ENCODE peak calls at places on chromosomes 4 and X, in ten cellular contexts. One of them, this sample, is unnamed.
A peak's percentile ranks its signal among the peaks of the same experiment; 100 is the strongest.

GRCh38 chrX:42530027-42530426 is 247.9 kb downstream of the PPP1R2C start:
- DNase-seq in GM12878: no peak
- DNase-seq in stomach: no peak
- DNase-seq in PC-3: peak; percentile 25
- DNase-seq in aorta: no peak
- DNase-seq in GM06990: no peak
- DNase-seq in spleen: no peak
- DNase-seq in adrenal gland: no peak
- DNase-seq in transverse colon: no peak
- DNase-seq in IMR-90: peak; percentile 28
- DNase-seq in this sample: peak; percentile 14

GRCh38 chr4:1177274-1178141 is 5.1 kb upstream of the SPON2 start:
- DNase-seq in PC-3: peak; percentile 7
- DNase-seq in stomach: peak; percentile 66
- DNase-seq in transverse colon: peak; percentile 67
- DNase-seq in aorta: no peak
- DNase-seq in spleen: peak; percentile 75
- DNase-seq in adrenal gland: no peak
- DNase-seq in IMR-90: no peak
- DNase-seq in GM12878: no peak
- DNase-seq in GM06990: no peak
- DNase-seq in this sample: peak; percentile 78

GRCh38 chr4:125191252-125191651 is 123.5 kb upstream of the FAT4 start:
- DNase-seq in transverse colon: no peak
- DNase-seq in PC-3: peak; percentile 31
- DNase-seq in aorta: no peak
- DNase-seq in GM06990: no peak
- DNase-seq in stomach: no peak
- DNase-seq in spleen: no peak
- DNase-seq in IMR-90: peak; percentile 93
- DNase-seq in GM12878: no peak
- DNase-seq in adrenal gland: no peak
- DNase-seq in this sample: no peak

GRCh38 chr4:156956947-156957346 is 14.7 kb downstream of the PDGFC start:
- DNase-seq in GM12878: no peak
- DNase-seq in GM06990: no peak
- DNase-seq in spleen: no peak
- DNase-seq in PC-3: no peak
- DNase-seq in IMR-90: no peak
- DNase-seq in adrenal gland: no peak
- DNase-seq in aorta: no peak
- DNase-seq in stomach: no peak
- DNase-seq in transverse colon: no peak
- DNase-seq in this sample: no peak

GRCh38 chr4:53601251-53601764 is 10.0 kb upstream of the LNX1 start:
- DNase-seq in spleen: no peak
- DNase-seq in aorta: no peak
- DNase-seq in transverse colon: peak; percentile 29
- DNase-seq in GM12878: no peak
- DNase-seq in stomach: no peak
- DNase-seq in PC-3: peak; percentile 46
- DNase-seq in GM06990: peak; percentile 45
- DNase-seq in adrenal gland: peak; percentile 18
- DNase-seq in IMR-90: no peak
- DNase-seq in this sample: peak; percentile 59

GRCh38 chr4:24583451-24584174 is 741 bp downstream of the DHX15 start:
- DNase-seq in spleen: peak; percentile 93
- DNase-seq in IMR-90: peak; percentile 37
- DNase-seq in GM12878: no peak
- DNase-seq in PC-3: peak; percentile 41
- DNase-seq in stomach: peak; percentile 46
- DNase-seq in aorta: peak; percentile 86
- DNase-seq in adrenal gland: peak; percentile 52
- DNase-seq in GM06990: peak; percentile 59
- DNase-seq in transverse colon: peak; percentile 54
- DNase-seq in this sample: peak; percentile 76

GRCh38 chr4:25358515-25359275 is 18.4 kb upstream of the ANAPC4 start:
- DNase-seq in transverse colon: peak; percentile 38
- DNase-seq in stomach: peak; percentile 92
- DNase-seq in GM06990: no peak
- DNase-seq in aorta: no peak
- DNase-seq in IMR-90: no peak
- DNase-seq in PC-3: peak; percentile 56
- DNase-seq in GM12878: no peak
- DNase-seq in spleen: no peak
- DNase-seq in adrenal gland: no peak
- DNase-seq in this sample: no peak

GRCh38 chr4:27638163-27638915 is 777.7 kb downstream of the STIM2 start:
- DNase-seq in GM12878: no peak
- DNase-seq in transverse colon: no peak
- DNase-seq in spleen: no peak
- DNase-seq in aorta: no peak
- DNase-seq in IMR-90: no peak
- DNase-seq in PC-3: peak; percentile 37
- DNase-seq in stomach: no peak
- DNase-seq in adrenal gland: no peak
- DNase-seq in GM06990: no peak
- DNase-seq in this sample: no peak

GRCh38 chr4:140343303-140343702 is 30.1 kb upstream of the SCOC start:
- DNase-seq in GM12878: no peak
- DNase-seq in stomach: peak; percentile 91
- DNase-seq in IMR-90: no peak
- DNase-seq in PC-3: peak; percentile 33
- DNase-seq in GM06990: no peak
- DNase-seq in transverse colon: peak; percentile 89
- DNase-seq in adrenal gland: peak; percentile 34
- DNase-seq in aorta: no peak
- DNase-seq in spleen: no peak
- DNase-seq in this sample: no peak

GRCh38 chr4:80393246-80393969 is 57.9 kb downstream of the CFAP299 start:
- DNase-seq in transverse colon: no peak
- DNase-seq in stomach: no peak
- DNase-seq in IMR-90: peak; percentile 94
- DNase-seq in aorta: no peak
- DNase-seq in spleen: no peak
- DNase-seq in adrenal gland: no peak
- DNase-seq in GM12878: no peak
- DNase-seq in GM06990: no peak
- DNase-seq in PC-3: peak; percentile 74
- DNase-seq in this sample: peak; percentile 51

GRCh38 chrX:40012039-40012799 is 85.5 kb downstream of the BCOR start:
- DNase-seq in transverse colon: peak; percentile 26
- DNase-seq in spleen: peak; percentile 77
- DNase-seq in stomach: peak; percentile 45
- DNase-seq in adrenal gland: peak; percentile 32
- DNase-seq in GM12878: no peak
- DNase-seq in PC-3: peak; percentile 70
- DNase-seq in IMR-90: peak; percentile 71
- DNase-seq in aorta: peak; percentile 83
- DNase-seq in GM06990: no peak
- DNase-seq in this sample: no peak

GRCh38 chrX:39261446-39262147 is 460.3 kb downstream of the MID1IP1 start:
- DNase-seq in transverse colon: no peak
- DNase-seq in stomach: no peak
- DNase-seq in IMR-90: no peak
- DNase-seq in PC-3: peak; percentile 32
- DNase-seq in GM06990: no peak
- DNase-seq in GM12878: no peak
- DNase-seq in spleen: no peak
- DNase-seq in adrenal gland: no peak
- DNase-seq in aorta: no peak
- DNase-seq in this sample: peak; percentile 77

GRCh38 chr4:46937493-46937892 is 28.4 kb upstream of the COX7B2 start:
- DNase-seq in GM06990: no peak
- DNase-seq in stomach: no peak
- DNase-seq in aorta: no peak
- DNase-seq in spleen: no peak
- DNase-seq in PC-3: peak; percentile 21
- DNase-seq in adrenal gland: no peak
- DNase-seq in IMR-90: no peak
- DNase-seq in GM12878: no peak
- DNase-seq in transverse colon: no peak
- DNase-seq in this sample: no peak

GRCh38 chr4:164221631-164222030 is 532.3 kb upstream of the SMIM31 start:
- DNase-seq in aorta: no peak
- DNase-seq in PC-3: peak; percentile 66
- DNase-seq in GM06990: no peak
- DNase-seq in GM12878: no peak
- DNase-seq in IMR-90: no peak
- DNase-seq in adrenal gland: no peak
- DNase-seq in stomach: no peak
- DNase-seq in transverse colon: no peak
- DNase-seq in spleen: no peak
- DNase-seq in this sample: peak; percentile 62

GRCh38 chr4:8699479-8700145 is 107.0 kb downstream of the CPZ start:
- DNase-seq in PC-3: no peak
- DNase-seq in GM12878: no peak
- DNase-seq in IMR-90: no peak
- DNase-seq in transverse colon: peak; percentile 5
- DNase-seq in stomach: peak; percentile 20
- DNase-seq in aorta: no peak
- DNase-seq in adrenal gland: no peak
- DNase-seq in spleen: peak; percentile 73
- DNase-seq in GM06990: no peak
- DNase-seq in this sample: no peak

DNA sequence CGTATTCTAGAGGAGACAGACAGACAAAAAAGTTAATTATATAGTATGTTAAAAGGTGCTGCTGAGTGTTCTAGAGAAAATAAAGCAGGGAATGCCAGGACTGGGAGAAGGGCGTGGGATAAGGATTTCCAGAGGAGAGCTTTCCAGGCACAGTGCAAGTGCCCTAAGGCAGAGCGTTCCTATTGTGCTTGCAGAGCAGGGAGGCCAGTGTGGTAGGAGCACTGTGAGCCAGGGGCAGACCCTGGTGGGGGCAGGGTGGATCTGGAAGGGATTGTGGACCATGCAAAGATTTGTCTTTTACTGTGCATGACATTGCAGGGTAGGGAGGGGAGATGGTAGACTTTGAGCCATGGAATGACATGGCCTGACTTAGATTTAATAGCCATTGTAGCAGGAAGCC is 25.8 kb downstream of the EXOC1 start:
- DNase-seq in spleen: no peak
- DNase-seq in aorta: no peak
- DNase-seq in PC-3: no peak
- DNase-seq in adrenal gland: no peak
- DNase-seq in GM06990: no peak
- DNase-seq in IMR-90: no peak
- DNase-seq in GM12878: no peak
- DNase-seq in transverse colon: no peak
- DNase-seq in stomach: no peak
- DNase-seq in this sample: no peak
- H3K36me3 ChIP-seq in spleen: peaks cover 88% of the 10 kb centered on the region
- H3K36me3 ChIP-seq in aorta: peaks cover 3% of the 10 kb centered on the region
- H3K36me3 ChIP-seq in PC-3: peaks cover 37% of the 10 kb centered on the region
- H3K36me3 ChIP-seq in adrenal gland: no peaks in the 10 kb centered on the region
- H3K36me3 ChIP-seq in GM06990: peaks cover 5% of the 10 kb centered on the region
- H3K36me3 ChIP-seq in IMR-90: peaks cover 20% of the 10 kb centered on the region
- H3K36me3 ChIP-seq in GM12878: peaks cover 11% of the 10 kb centered on the region
- H3K36me3 ChIP-seq in transverse colon: no peaks in the 10 kb centered on the region
- H3K36me3 ChIP-seq in stomach: peaks cover 75% of the 10 kb centered on the region
- H3K36me3 ChIP-seq in this sample: peaks cover 22% of the 10 kb centered on the region

GRCh38 chrX:31265383-31265782 is 193.5 kb upstream of the FTHL17 start:
- DNase-seq in transverse colon: no peak
- DNase-seq in PC-3: no peak
- DNase-seq in spleen: no peak
- DNase-seq in GM12878: no peak
- DNase-seq in GM06990: no peak
- DNase-seq in stomach: no peak
- DNase-seq in IMR-90: no peak
- DNase-seq in adrenal gland: no peak
- DNase-seq in aorta: no peak
- DNase-seq in this sample: no peak
- H3K4me3 ChIP-seq in transverse colon: peak overlapping the region; percentile 77
- H3K4me3 ChIP-seq in PC-3: no peak overlapping the region
- H3K4me3 ChIP-seq in spleen: no peak overlapping the region
- H3K4me3 ChIP-seq in GM12878: no peak overlapping the region
- H3K4me3 ChIP-seq in GM06990: no peak overlapping the region
- H3K4me3 ChIP-seq in stomach: peak overlapping the region; percentile 56
- H3K4me3 ChIP-seq in IMR-90: no peak overlapping the region
- H3K4me3 ChIP-seq in adrenal gland: no peak overlapping the region
- H3K4me3 ChIP-seq in aorta: no peak overlapping the region
- H3K4me3 ChIP-seq in this sample: no peak overlapping the region

GRCh38 chr4:2419814-2420213 is 1.1 kb downstream of the CFAP99 start:
- DNase-seq in adrenal gland: peak; percentile 83
- DNase-seq in stomach: no peak
- DNase-seq in transverse colon: no peak
- DNase-seq in spleen: peak; percentile 75
- DNase-seq in GM12878: no peak
- DNase-seq in aorta: no peak
- DNase-seq in GM06990: no peak
- DNase-seq in PC-3: no peak
- DNase-seq in IMR-90: no peak
- DNase-seq in this sample: no peak
- H3K27me3 ChIP-seq in adrenal gland: no peaks in the 10 kb centered on the region
- H3K27me3 ChIP-seq in stomach: peaks cover 11% of the 10 kb centered on the region
- H3K27me3 ChIP-seq in transverse colon: peaks cover 53% of the 10 kb centered on the region
- H3K27me3 ChIP-seq in spleen: peaks cover 58% of the 10 kb centered on the region
- H3K27me3 ChIP-seq in GM12878: peaks cover 12% of the 10 kb centered on the region
- H3K27me3 ChIP-seq in aorta: no peaks in the 10 kb centered on the region
- H3K27me3 ChIP-seq in GM06990: peaks cover 5% of the 10 kb centered on the region
- H3K27me3 ChIP-seq in PC-3: peaks cover 4% of the 10 kb centered on the region
- H3K27me3 ChIP-seq in IMR-90: peaks cover 70% of the 10 kb centered on the region
- H3K27me3 ChIP-seq in this sample: peaks cover 5% of the 10 kb centered on the region

GRCh38 chrX:13752141-13752540 is 17.6 kb downstream of the OFD1 start:
- DNase-seq in adrenal gland: no peak
- DNase-seq in transverse colon: no peak
- DNase-seq in GM06990: no peak
- DNase-seq in PC-3: peak; percentile 82
- DNase-seq in GM12878: no peak
- DNase-seq in stomach: no peak
- DNase-seq in IMR-90: no peak
- DNase-seq in aorta: no peak
- DNase-seq in spleen: no peak
- DNase-seq in this sample: no peak
- H3K36me3 ChIP-seq in adrenal gland: no peaks in the 10 kb centered on the region
- H3K36me3 ChIP-seq in transverse colon: no peaks in the 10 kb centered on the region
- H3K36me3 ChIP-seq in GM06990: peaks cover 3% of the 10 kb centered on the region
- H3K36me3 ChIP-seq in PC-3: peaks cover 29% of the 10 kb centered on the region
- H3K36me3 ChIP-seq in GM12878: peaks cover 11% of the 10 kb centered on the region
- H3K36me3 ChIP-seq in stomach: peaks cover 64% of the 10 kb centered on the region
- H3K36me3 ChIP-seq in IMR-90: peaks cover 4% of the 10 kb centered on the region
- H3K36me3 ChIP-seq in aorta: peaks cover 2% of the 10 kb centered on the region
- H3K36me3 ChIP-seq in spleen: peaks cover 58% of the 10 kb centered on the region
- H3K36me3 ChIP-seq in this sample: peaks cover 13% of the 10 kb centered on the region

GRCh38 chr4:189294570-189294969 is 646.1 kb upstream of the FRG1 start:
- DNase-seq in IMR-90: no peak
- DNase-seq in spleen: no peak
- DNase-seq in GM06990: no peak
- DNase-seq in stomach: no peak
- DNase-seq in transverse colon: no peak
- DNase-seq in adrenal gland: no peak
- DNase-seq in aorta: no peak
- DNase-seq in PC-3: peak; percentile 2
- DNase-seq in GM12878: no peak
- DNase-seq in this sample: no peak
- H3K4me3 ChIP-seq in IMR-90: no peak overlapping the region
- H3K4me3 ChIP-seq in spleen: no peak overlapping the region
- H3K4me3 ChIP-seq in GM06990: no peak overlapping the region
- H3K4me3 ChIP-seq in stomach: no peak overlapping the region
- H3K4me3 ChIP-seq in transverse colon: no peak overlapping the region
- H3K4me3 ChIP-seq in adrenal gland: no peak overlapping the region
- H3K4me3 ChIP-seq in aorta: no peak overlapping the region
- H3K4me3 ChIP-seq in PC-3: no peak overlapping the region
- H3K4me3 ChIP-seq in GM12878: no peak overlapping the region
- H3K4me3 ChIP-seq in this sample: no peak overlapping the region